ENCODE peak calls at places on chromosomes 13 and 19, in nine cellular contexts. B is CD8-positive, alpha-beta T cell; U is AG04450; M is MCF 10A; O is cardiac muscle cell; E is progenitor cell of endocrine pancreas; K is suprapubic skin; A is WTC11; V is fibroblast of the aortic adventitia. P is an unnamed sample.

GRCh38 chr19:16373539-16373938 is 48.9 kb downstream of the KLF2 start:
- DNase-seq in B (no peak), U (peak), M (no peak), O (peak), E (no peak), K (no peak), A (no peak), V (peak), P (no peak)

GRCh38 chr13:31950121-31950810 is 81.3 kb upstream of the FRY start:
- DNase-seq in B (no peak), U (no peak), M (no peak), O (no peak), E (no peak), K (no peak), A (no peak), V (no peak), P (no peak)

GRCh38 chr13:69389899-69390298 is 717.7 kb upstream of the ATXN8OS start:
- DNase-seq in B (no peak), U (no peak), M (peak), O (no peak), E (no peak), K (no peak), A (no peak), V (no peak), P (no peak)

GRCh38 chr19:1854032-1854541 is 5.8 kb upstream of the REXO1 start:
- DNase-seq in B (no peak), U (no peak), M (no peak), O (no peak), E (no peak), K (no peak), A (no peak), V (no peak), P (no peak)

GRCh38 chr13:47004552-47004951 is 107.7 kb upstream of the HTR2A start:
- DNase-seq in B (no peak), U (no peak), M (peak), O (no peak), E (no peak), K (no peak), A (no peak), V (no peak), P (no peak)

GRCh38 chr13:31807090-31807541 is 67.8 kb downstream of the RXFP2 start:
- DNase-seq in B (no peak), U (no peak), M (peak), O (peak), E (no peak), K (no peak), A (no peak), V (no peak), P (no peak)

GRCh38 chr13:23671367-23671766 is 101.2 kb downstream of the TNFRSF19 start:
- DNase-seq in B (no peak), U (no peak), M (no peak), O (no peak), E (no peak), K (no peak), A (no peak), V (peak), P (no peak)

GRCh38 chr19:33329727-33330126 is 27.4 kb upstream of the CEBPA start:
- DNase-seq in B (no peak), U (no peak), M (no peak), O (no peak), E (no peak), K (no peak), A (no peak), V (no peak), P (no peak)

GRCh38 chr19:49676136-49676689 is 858 bp upstream of the PRMT1 start:
- DNase-seq in B (no peak), U (peak), M (peak), O (peak), E (peak), K (peak), A (peak), V (peak), P (no peak)

GRCh38 chr13:32134241-32134801 is 102.7 kb downstream of the FRY start:
- DNase-seq in B (no peak), U (no peak), M (peak), O (no peak), E (no peak), K (no peak), A (no peak), V (peak), P (no peak)

GRCh38 chr13:20609145-20609544 is 42.2 kb downstream of the IFT88 start:
- DNase-seq in B (no peak), U (peak), M (peak), O (peak), E (no peak), K (no peak), A (no peak), V (peak), P (no peak)

GRCh38 chr13:99384468-99384867 is 77.3 kb upstream of the GPR183 start:
- DNase-seq in B (peak), U (no peak), M (no peak), O (no peak), E (no peak), K (no peak), A (no peak), V (no peak), P (no peak)

GRCh38 chr13:113220141-113220598 is 10.8 kb downstream of the CUL4A start:
- DNase-seq in B (no peak), U (no peak), M (no peak), O (no peak), E (no peak), K (no peak), A (no peak), V (no peak), P (no peak)

GRCh38 chr19:49669511-49669910 is 3.8 kb downstream of the BCL2L12 start:
- DNase-seq in B (no peak), U (no peak), M (no peak), O (no peak), E (no peak), K (no peak), A (no peak), V (no peak), P (no peak)

GRCh38 chr19:2578391-2578826 is 102.5 kb downstream of the GADD45B start:
- DNase-seq in B (no peak), U (no peak), M (peak), O (peak), E (no peak), K (no peak), A (peak), V (peak), P (no peak)

GRCh38 chr19:45569619-45570421 is 14.8 kb downstream of the OPA3 start:
- DNase-seq in B (peak), U (no peak), M (peak), O (peak), E (peak), K (no peak), A (peak), V (peak), P (no peak)

GRCh38 chr19:50333235-50333736 is 4.1 kb upstream of the KCNC3 start:
- DNase-seq in B (peak), U (peak), M (no peak), O (peak), E (peak), K (peak), A (peak), V (peak), P (peak)

GRCh38 chr19:17488593-17489391 is 18.5 kb downstream of the SLC27A1 start:
- DNase-seq in B (peak), U (no peak), M (peak), O (peak), E (peak), K (no peak), A (peak), V (no peak), P (no peak)

GRCh38 chr13:111945086-111945485 is 121.9 kb upstream of the SOX1 start:
- DNase-seq in B (no peak), U (no peak), M (no peak), O (no peak), E (no peak), K (no peak), A (no peak), V (no peak), P (no peak)

GRCh38 chr13:48727252-48728011 is 73.7 kb downstream of the CYSLTR2 start:
- DNase-seq in B (no peak), U (no peak), M (no peak), O (peak), E (no peak), K (no peak), A (no peak), V (no peak), P (no peak)

GRCh38 chr13:21466527-21466926 is 7.4 kb upstream of the ZDHHC20 start:
- DNase-seq in B (no peak), U (no peak), M (no peak), O (no peak), E (no peak), K (no peak), A (no peak), V (no peak), P (no peak)

GRCh38 chr19:54178581-54179261 is 5.8 kb upstream of the TMC4 start:
- DNase-seq in B (no peak), U (no peak), M (no peak), O (no peak), E (no peak), K (no peak), A (peak), V (no peak), P (no peak)

GRCh38 chr19:45098521-45099464 is 5.8 kb downstream of the PPP1R37 start:
- DNase-seq in B (no peak), U (no peak), M (no peak), O (peak), E (no peak), K (no peak), A (no peak), V (peak), P (no peak)

GRCh38 chr19:8023371-8023770 is 17.9 kb upstream of the ELAVL1 start:
- DNase-seq in B (no peak), U (no peak), M (no peak), O (no peak), E (no peak), K (no peak), A (no peak), V (peak), P (no peak)

GRCh38 chr13:47796816-47797215 is 204.3 kb downstream of the SUCLA2 start:
- DNase-seq in B (no peak), U (no peak), M (no peak), O (no peak), E (no peak), K (no peak), A (no peak), V (no peak), P (no peak)

GRCh38 chr19:16134510-16134909 is 9.0 kb upstream of the HSH2D start:
- DNase-seq in B (no peak), U (no peak), M (no peak), O (no peak), E (no peak), K (no peak), A (no peak), V (no peak), P (no peak)

GRCh38 chr19:14048439-14049153 is 13.3 kb downstream of the PALM3 start:
- DNase-seq in B (peak), U (no peak), M (peak), O (peak), E (no peak), K (no peak), A (peak), V (no peak), P (no peak)

GRCh38 chr13:89407357-89407756 is 1736.2 kb downstream of the SLITRK5 start:
- DNase-seq in B (no peak), U (no peak), M (no peak), O (no peak), E (no peak), K (no peak), A (no peak), V (no peak), P (no peak)

GRCh38 chr13:85798999-85799646 is at the start of gene SLITRK6:
- DNase-seq in B (no peak), U (peak), M (peak), O (peak), E (no peak), K (no peak), A (no peak), V (peak), P (no peak)
- TF ChIP-seq CTCF in B (no peak), U (peak), M (no peak), O (no peak), E (no peak), K (no peak), A (no peak), V (no peak), P (no peak)

GRCh38 chr13:27449936-27450828 is at the start of gene MTIF3:
- DNase-seq in B (peak), U (peak), M (peak), O (peak), E (peak), K (peak), A (peak), V (peak), P (peak)
- TF ChIP-seq CTCF in B (no peak), U (peak), M (no peak), O (no peak), E (no peak), K (no peak), A (no peak), V (peak), P (peak)

DNA sequence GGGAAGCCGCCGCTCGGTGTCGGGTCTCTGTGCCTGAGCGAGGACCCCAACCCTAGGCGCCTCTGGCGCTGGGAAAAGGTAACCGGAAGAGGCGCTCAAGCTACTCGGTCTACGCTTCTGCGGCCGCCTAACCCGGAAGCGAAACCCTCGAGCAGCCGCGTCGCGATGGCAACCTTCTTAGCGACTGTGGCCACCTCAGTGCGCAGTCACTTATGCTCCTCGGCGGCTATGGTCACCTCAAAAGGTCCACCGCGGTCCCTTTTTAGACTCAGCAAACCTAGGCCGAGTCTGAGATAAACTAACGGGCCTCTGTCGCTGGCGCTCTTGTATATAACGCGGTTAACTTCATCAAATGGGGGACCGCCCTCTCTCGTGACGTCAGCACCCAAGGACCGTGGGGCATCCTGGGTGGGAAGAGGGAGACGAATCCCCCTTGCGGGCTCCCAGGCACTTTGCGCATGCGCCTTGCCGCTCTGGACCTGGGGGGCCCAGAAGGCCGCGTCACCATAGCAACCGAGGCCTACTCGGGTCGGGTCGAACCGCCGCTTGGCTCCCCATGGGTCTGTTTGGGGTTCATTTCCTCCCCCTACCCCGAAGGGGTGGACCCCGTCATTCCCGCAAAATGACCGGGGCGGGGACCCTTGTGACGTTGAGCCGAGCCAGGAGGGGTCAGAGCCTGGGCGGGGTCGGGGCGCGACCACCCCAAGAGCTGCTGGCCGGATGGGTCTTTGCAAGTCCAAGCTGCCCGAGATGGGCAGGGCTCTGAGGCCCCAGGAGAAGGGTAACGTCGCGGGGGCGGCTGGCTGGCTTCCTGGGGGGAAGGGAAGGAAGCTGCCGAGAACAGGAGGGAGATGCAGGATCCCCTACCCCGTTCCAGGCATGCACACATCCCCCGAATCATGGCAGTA is at the start of gene GTF2F1:
- DNase-seq in B (peak), U (peak), M (peak), O (peak), E (peak), K (peak), A (peak), V (peak), P (peak)
- TF ChIP-seq CTCF in B (no peak), U (peak), M (no peak), O (no peak), E (peak), K (no peak), A (no peak), V (peak), P (no peak)

GRCh38 chr19:771332-771785 is 20.4 kb downstream of the MISP start:
- DNase-seq in B (no peak), U (no peak), M (peak), O (peak), E (no peak), K (no peak), A (no peak), V (peak), P (no peak)
- TF ChIP-seq CTCF in B (no peak), U (peak), M (peak), O (peak), E (peak), K (no peak), A (no peak), V (peak), P (no peak)

P was measured in thoracic aorta.